ENCODE peak calls at places on chromosomes 1 and 21, in four cellular contexts. One of them, this sample, is unnamed.

GRCh38 chr1:44628962-44629756 is 45.1 kb downstream of the TMEM53 start:
- DNase-seq in nucleus accumbens: no peak
- DNase-seq in stimulated activated CD8-positive, alpha-beta memory T cell treated with anti-CD3 and anti-CD28 coated beads, Interleukin-2, amount 100 ng/mL, for 1 hour: no peak
- DNase-seq in naive thymus-derived CD8-positive, alpha-beta T cell: no peak
- DNase-seq in this sample: no peak

GRCh38 chr1:67652800-67653199 is 32.2 kb upstream of the GADD45A start:
- DNase-seq in naive thymus-derived CD8-positive, alpha-beta T cell: no peak
- DNase-seq in stimulated activated CD8-positive, alpha-beta memory T cell treated with anti-CD3 and anti-CD28 coated beads, Interleukin-2, amount 100 ng/mL, for 1 hour: no peak
- DNase-seq in nucleus accumbens: no peak
- DNase-seq in this sample: no peak

GRCh38 chr1:53660666-53661065 is 78.3 kb downstream of the GLIS1 start:
- DNase-seq in nucleus accumbens: no peak
- DNase-seq in naive thymus-derived CD8-positive, alpha-beta T cell: peak; percentile 50
- DNase-seq in stimulated activated CD8-positive, alpha-beta memory T cell treated with anti-CD3 and anti-CD28 coated beads, Interleukin-2, amount 100 ng/mL, for 1 hour: no peak
- DNase-seq in this sample: no peak

GRCh38 chr1:95640746-95641145 is 406.7 kb downstream of the RWDD3 start:
- DNase-seq in naive thymus-derived CD8-positive, alpha-beta T cell: no peak
- DNase-seq in stimulated activated CD8-positive, alpha-beta memory T cell treated with anti-CD3 and anti-CD28 coated beads, Interleukin-2, amount 100 ng/mL, for 1 hour: no peak
- DNase-seq in nucleus accumbens: no peak
- DNase-seq in this sample: no peak

GRCh38 chr1:158045639-158046038 is 52.2 kb downstream of the KIRREL1 start:
- DNase-seq in naive thymus-derived CD8-positive, alpha-beta T cell: no peak
- DNase-seq in nucleus accumbens: no peak
- DNase-seq in stimulated activated CD8-positive, alpha-beta memory T cell treated with anti-CD3 and anti-CD28 coated beads, Interleukin-2, amount 100 ng/mL, for 1 hour: no peak
- DNase-seq in this sample: no peak

GRCh38 chr1:115748396-115749130 is 20.0 kb downstream of the CASQ2 start:
- DNase-seq in stimulated activated CD8-positive, alpha-beta memory T cell treated with anti-CD3 and anti-CD28 coated beads, Interleukin-2, amount 100 ng/mL, for 1 hour: no peak
- DNase-seq in nucleus accumbens: no peak
- DNase-seq in naive thymus-derived CD8-positive, alpha-beta T cell: no peak
- DNase-seq in this sample: no peak

GRCh38 chr1:205535096-205535495 is 30.6 kb downstream of the CDK18 start:
- DNase-seq in nucleus accumbens: no peak
- DNase-seq in stimulated activated CD8-positive, alpha-beta memory T cell treated with anti-CD3 and anti-CD28 coated beads, Interleukin-2, amount 100 ng/mL, for 1 hour: no peak
- DNase-seq in naive thymus-derived CD8-positive, alpha-beta T cell: no peak
- DNase-seq in this sample: no peak

GRCh38 chr1:10128081-10128765 is 82.1 kb upstream of the KIF1B start:
- DNase-seq in naive thymus-derived CD8-positive, alpha-beta T cell: no peak
- DNase-seq in nucleus accumbens: peak; percentile 63
- DNase-seq in stimulated activated CD8-positive, alpha-beta memory T cell treated with anti-CD3 and anti-CD28 coated beads, Interleukin-2, amount 100 ng/mL, for 1 hour: no peak
- DNase-seq in this sample: no peak

GRCh38 chr1:5232537-5232936 is 578.1 kb downstream of the AJAP1 start:
- DNase-seq in nucleus accumbens: no peak
- DNase-seq in stimulated activated CD8-positive, alpha-beta memory T cell treated with anti-CD3 and anti-CD28 coated beads, Interleukin-2, amount 100 ng/mL, for 1 hour: no peak
- DNase-seq in naive thymus-derived CD8-positive, alpha-beta T cell: no peak
- DNase-seq in this sample: no peak

GRCh38 chr21:16389622-16390021 is 659.8 kb downstream of the USP25 start:
- DNase-seq in nucleus accumbens: no peak
- DNase-seq in naive thymus-derived CD8-positive, alpha-beta T cell: no peak
- DNase-seq in stimulated activated CD8-positive, alpha-beta memory T cell treated with anti-CD3 and anti-CD28 coated beads, Interleukin-2, amount 100 ng/mL, for 1 hour: no peak
- DNase-seq in this sample: no peak

GRCh38 chr1:234309598-234310459 is 63.4 kb upstream of the COA6 start:
- DNase-seq in naive thymus-derived CD8-positive, alpha-beta T cell: peak; percentile 84
- DNase-seq in nucleus accumbens: peak; percentile 7
- DNase-seq in stimulated activated CD8-positive, alpha-beta memory T cell treated with anti-CD3 and anti-CD28 coated beads, Interleukin-2, amount 100 ng/mL, for 1 hour: peak; percentile 29
- DNase-seq in this sample: peak; percentile 17

GRCh38 chr1:73914994-73915393 is 283.0 kb downstream of the LRRIQ3 start:
- DNase-seq in nucleus accumbens: no peak
- DNase-seq in naive thymus-derived CD8-positive, alpha-beta T cell: no peak
- DNase-seq in stimulated activated CD8-positive, alpha-beta memory T cell treated with anti-CD3 and anti-CD28 coated beads, Interleukin-2, amount 100 ng/mL, for 1 hour: no peak
- DNase-seq in this sample: no peak

GRCh38 chr1:30321216-30321910 is 402.0 kb downstream of the MATN1 start:
- DNase-seq in nucleus accumbens: no peak
- DNase-seq in naive thymus-derived CD8-positive, alpha-beta T cell: no peak
- DNase-seq in stimulated activated CD8-positive, alpha-beta memory T cell treated with anti-CD3 and anti-CD28 coated beads, Interleukin-2, amount 100 ng/mL, for 1 hour: no peak
- DNase-seq in this sample: no peak

GRCh38 chr1:204565617-204566582 is 49.7 kb downstream of the MDM4 start:
- DNase-seq in nucleus accumbens: peak; percentile 23
- DNase-seq in naive thymus-derived CD8-positive, alpha-beta T cell: peak; percentile 81
- DNase-seq in stimulated activated CD8-positive, alpha-beta memory T cell treated with anti-CD3 and anti-CD28 coated beads, Interleukin-2, amount 100 ng/mL, for 1 hour: peak; percentile 14
- DNase-seq in this sample: no peak

GRCh38 chr1:159994896-159995295 is 36.9 kb downstream of the PIGM start:
- DNase-seq in naive thymus-derived CD8-positive, alpha-beta T cell: no peak
- DNase-seq in stimulated activated CD8-positive, alpha-beta memory T cell treated with anti-CD3 and anti-CD28 coated beads, Interleukin-2, amount 100 ng/mL, for 1 hour: no peak
- DNase-seq in nucleus accumbens: no peak
- DNase-seq in this sample: no peak

This sample was measured in SW 1271.